ENCODE peak calls at places on chromosome 11, in seven cellular contexts. W is RWPE2, C is NCI-H526, H is bronchial epithelial cell, R is caudate nucleus, P is Peyer's patch, K is NCI-H1694 treated with DMSO at 0.1 percent for 48 hours. Q is an unnamed sample.

GRCh38 chr11:117097567-117098268 is 510 bp downstream of the SIK3 start:
- DNase-seq in R (no peak), C (peak), K (no peak), P (peak), H (no peak), W (no peak), Q (peak)

GRCh38 chr11:121226415-121227263 is 65.9 kb upstream of the SC5D start:
- DNase-seq in W (no peak), H (no peak), K (no peak), R (no peak), C (no peak), P (no peak), Q (no peak)

GRCh38 chr11:123561046-123561781 is 93.2 kb downstream of the SCN3B start:
- DNase-seq in H (peak), C (peak), W (no peak), R (peak), P (no peak), K (no peak), Q (peak)

GRCh38 chr11:119178166-119178680 is 7.1 kb upstream of the NHERF4 start:
- DNase-seq in C (no peak), H (no peak), W (no peak), K (no peak), P (no peak), R (no peak), Q (no peak)

GRCh38 chr11:99522467-99523173 is 501.9 kb downstream of the CNTN5 start:
- DNase-seq in W (no peak), C (no peak), P (no peak), H (peak), R (no peak), K (no peak), Q (no peak)

GRCh38 chr11:62603771-62604170 is 2.1 kb upstream of the MTA2 start:
- DNase-seq in R (no peak), C (no peak), P (no peak), W (no peak), K (no peak), H (no peak), Q (no peak)

GRCh38 chr11:94885133-94885532 is 88.2 kb downstream of the CWC15 start:
- DNase-seq in W (no peak), K (peak), P (no peak), H (peak), C (peak), R (no peak), Q (no peak)

GRCh38 chr11:62432695-62433094 is 13.9 kb downstream of the SCGB1A1 start:
- DNase-seq in W (no peak), C (peak), P (no peak), H (no peak), K (no peak), R (no peak), Q (no peak)

GRCh38 chr11:65488273-65489058 is 10.4 kb upstream of the MALAT1 start:
- DNase-seq in H (peak), C (peak), W (no peak), K (no peak), P (no peak), R (no peak), Q (no peak)

GRCh38 chr11:130674686-130675085 is 226.2 kb downstream of the ADAMTS15 start:
- DNase-seq in P (no peak), K (no peak), R (no peak), C (no peak), H (no peak), W (no peak), Q (no peak)

GRCh38 chr11:113339909-113340569 is 25.7 kb downstream of the TTC12 start:
- DNase-seq in K (no peak), W (no peak), C (no peak), P (no peak), H (no peak), R (no peak), Q (no peak)

GRCh38 chr11:34387653-34388052 is 29.8 kb upstream of the ABTB2 start:
- DNase-seq in P (no peak), W (no peak), C (no peak), H (no peak), R (no peak), K (no peak), Q (no peak)

GRCh38 chr11:20162824-20163777 is 2.8 kb upstream of the DBX1 start:
- DNase-seq in W (no peak), C (peak), R (no peak), P (no peak), H (no peak), K (no peak), Q (no peak)

GRCh38 chr11:46117842-46118241 is 3.4 kb downstream of the PHF21A start:
- DNase-seq in H (no peak), K (no peak), C (no peak), R (no peak), W (no peak), P (no peak), Q (no peak)

GRCh38 chr11:124946735-124947141 is 7.3 kb upstream of the CCDC15 start:
- DNase-seq in R (peak), W (no peak), C (no peak), P (no peak), H (peak), K (no peak), Q (peak)

GRCh38 chr11:83219095-83219494 is 25.6 kb downstream of the ANKRD42 start:
- DNase-seq in R (no peak), P (no peak), W (no peak), C (peak), K (no peak), H (no peak), Q (no peak)

GRCh38 chr11:13668957-13669521 is 571 bp downstream of the FAR1 start:
- DNase-seq in K (peak), R (peak), W (no peak), H (peak), C (peak), P (peak), Q (peak)

GRCh38 chr11:58502004-58502403 is 5.9 kb downstream of the OR5B21 start:
- DNase-seq in K (no peak), R (no peak), W (no peak), C (no peak), P (no peak), H (no peak), Q (no peak)

GRCh38 chr11:85974126-85974525 is 94.8 kb downstream of the PICALM start:
- DNase-seq in K (no peak), P (no peak), R (no peak), H (no peak), C (no peak), W (no peak), Q (no peak)